ENCODE peak calls at places on chromosomes 1 and 21, in five cellular contexts. B, A, N, Q and U are unnamed samples.

GRCh38 chr1:86499987-86500593 is 31.4 kb downstream of the CLCA1 start:
- DNase-seq in B (no peak), A (peak), N (no peak), Q (peak), U (no peak)

GRCh38 chr1:39391741-39392679 is 99.4 kb upstream of the BMP8A start:
- DNase-seq in B (no peak), A (peak), N (no peak), Q (no peak), U (no peak)

GRCh38 chr1:198024782-198025181 is 107.6 kb downstream of the LHX9 start:
- DNase-seq in B (peak), A (peak), N (no peak), Q (no peak), U (no peak)

GRCh38 chr1:234170067-234170466 is 203.2 kb upstream of the COA6 start:
- DNase-seq in B (no peak), A (no peak), N (no peak), Q (no peak), U (no peak)

GRCh38 chr1:218600968-218601367 is 255.8 kb downstream of the TGFB2 start:
- DNase-seq in B (no peak), A (peak), N (no peak), Q (no peak), U (no peak)

GRCh38 chr1:186708578-186709203 is 28.5 kb upstream of the PTGS2 start:
- DNase-seq in B (no peak), A (peak), N (no peak), Q (no peak), U (no peak)

GRCh38 chr1:231395051-231395995 is 26.8 kb downstream of the EGLN1 start:
- DNase-seq in B (no peak), A (peak), N (no peak), Q (no peak), U (no peak)

GRCh38 chr21:46006547-46007497 is 25.3 kb downstream of the COL6A1 start:
- DNase-seq in B (peak), A (no peak), N (peak), Q (no peak), U (no peak)

GRCh38 chr1:14653461-14653960 is 55.0 kb downstream of the KAZN start:
- DNase-seq in B (no peak), A (peak), N (no peak), Q (no peak), U (no peak)

GRCh38 chr21:29187939-29188338 is 57.5 kb downstream of the MAP3K7CL start:
- DNase-seq in B (no peak), A (peak), N (no peak), Q (no peak), U (no peak)

GRCh38 chr21:26117972-26118367 is 52.6 kb downstream of the APP start:
- DNase-seq in B (no peak), A (no peak), N (no peak), Q (no peak), U (no peak)

GRCh38 chr1:230427477-230427876 is 1.3 kb upstream of the PGBD5 start:
- DNase-seq in B (no peak), A (no peak), N (no peak), Q (no peak), U (no peak)

GRCh38 chr1:161299347-161299746 is 10.4 kb downstream of the MPZ start:
- DNase-seq in B (no peak), A (no peak), N (no peak), Q (no peak), U (no peak)

GRCh38 chr21:35602811-35603210 is 457.5 kb downstream of the SETD4 start:
- DNase-seq in B (no peak), A (no peak), N (no peak), Q (no peak), U (no peak)

GRCh38 chr1:22826630-22827580 is 116.3 kb downstream of the EPHB2 start:
- DNase-seq in B (peak), A (no peak), N (no peak), Q (no peak), U (no peak)

GRCh38 chr1:201110138-201110537 is 2.1 kb downstream of the CACNA1S start:
- DNase-seq in B (no peak), A (no peak), N (no peak), Q (no peak), U (no peak)

GRCh38 chr1:24226754-24227153 is 39.7 kb upstream of the IFNLR1 start:
- DNase-seq in B (no peak), A (no peak), N (no peak), Q (no peak), U (no peak)

GRCh38 chr1:160789702-160790611 is 6.0 kb upstream of the LY9 start:
- DNase-seq in B (no peak), A (no peak), N (no peak), Q (no peak), U (no peak)

GRCh38 chr1:201311356-201312011 is 28.2 kb downstream of the PKP1 start:
- DNase-seq in B (no peak), A (peak), N (no peak), Q (no peak), U (no peak)

GRCh38 chr1:194959795-194960194 is 1648.4 kb downstream of the KCNT2 start:
- DNase-seq in B (no peak), A (no peak), N (no peak), Q (no peak), U (no peak)

GRCh38 chr1:67987046-67987799 is 63.2 kb downstream of the DIRAS3 start:
- DNase-seq in B (no peak), A (peak), N (no peak), Q (no peak), U (no peak)

GRCh38 chr1:28417441-28418277 is 48.1 kb downstream of the PHACTR4 start:
- DNase-seq in B (no peak), A (peak), N (no peak), Q (no peak), U (no peak)

GRCh38 chr1:218347713-218348627 is 2.8 kb downstream of the TGFB2 start:
- DNase-seq in B (no peak), A (peak), N (no peak), Q (no peak), U (no peak)

GRCh38 chr1:110583505-110583904 is 22.7 kb downstream of the KCNA2 start:
- DNase-seq in B (no peak), A (no peak), N (no peak), Q (no peak), U (no peak)

GRCh38 chr1:21852282-21853129 is 40.4 kb downstream of the LDLRAD2 start:
- DNase-seq in B (no peak), A (no peak), N (no peak), Q (no peak), U (no peak)

GRCh38 chr1:150961756-150962155 is 12.9 kb downstream of the CERS2 start:
- DNase-seq in B (no peak), A (no peak), N (no peak), Q (no peak), U (peak)

GRCh38 chr1:246703581-246703980 is 20.6 kb upstream of the SCCPDH start:
- DNase-seq in B (no peak), A (no peak), N (no peak), Q (no peak), U (no peak)

GRCh38 chr1:154913242-154913641 is 23.3 kb downstream of the PMVK start:
- DNase-seq in B (no peak), A (no peak), N (no peak), Q (no peak), U (no peak)

GRCh38 chr1:54996359-54996868 is 2.3 kb upstream of the BSND start:
- DNase-seq in B (peak), A (peak), N (peak), Q (peak), U (peak)

GRCh38 chr1:173477286-173478098 is at the start of gene PRDX6:
- DNase-seq in B (no peak), A (peak), N (peak), Q (no peak), U (peak)

GRCh38 chr1:147700042-147700711 is 29.9 kb upstream of the ACP6 start:
- DNase-seq in B (peak), A (peak), N (no peak), Q (peak), U (peak)

GRCh38 chr1:154549371-154549770 is 9.1 kb downstream of the UBE2Q1 start:
- DNase-seq in B (no peak), A (no peak), N (no peak), Q (no peak), U (no peak)

GRCh38 chr1:13624526-13624925 is 40.9 kb downstream of the PDPN start:
- DNase-seq in B (no peak), A (no peak), N (no peak), Q (no peak), U (no peak)

GRCh38 chr1:21623411-21623961 is 45.7 kb downstream of the RAP1GAP start:
- DNase-seq in B (no peak), A (no peak), N (no peak), Q (no peak), U (no peak)

GRCh38 chr1:91760487-91760886 is 125.5 kb downstream of the TGFBR3 start:
- DNase-seq in B (no peak), A (no peak), N (no peak), Q (no peak), U (no peak)

GRCh38 chr1:66444438-66445265 is 89.3 kb upstream of the SGIP1 start:
- DNase-seq in B (no peak), A (no peak), N (no peak), Q (no peak), U (no peak)

GRCh38 chr21:44850905-44851657 is 22.4 kb downstream of the PTTG1IP start:
- DNase-seq in B (no peak), A (no peak), N (peak), Q (no peak), U (no peak)

GRCh38 chr1:17861685-17862084 is 106.6 kb downstream of the ACTL8 start:
- DNase-seq in B (no peak), A (no peak), N (no peak), Q (peak), U (no peak)

GRCh38 chr1:157119008-157119407 is 19.2 kb downstream of the ETV3 start:
- DNase-seq in B (no peak), A (no peak), N (no peak), Q (no peak), U (peak)

GRCh38 chr1:64150266-64150665 is 53.2 kb upstream of the UBE2U start:
- DNase-seq in B (no peak), A (no peak), N (no peak), Q (no peak), U (no peak)
- TF ChIP-seq CTCF in B (no peak), A (no peak), N (no peak), Q (no peak), U (no peak)

DNA sequence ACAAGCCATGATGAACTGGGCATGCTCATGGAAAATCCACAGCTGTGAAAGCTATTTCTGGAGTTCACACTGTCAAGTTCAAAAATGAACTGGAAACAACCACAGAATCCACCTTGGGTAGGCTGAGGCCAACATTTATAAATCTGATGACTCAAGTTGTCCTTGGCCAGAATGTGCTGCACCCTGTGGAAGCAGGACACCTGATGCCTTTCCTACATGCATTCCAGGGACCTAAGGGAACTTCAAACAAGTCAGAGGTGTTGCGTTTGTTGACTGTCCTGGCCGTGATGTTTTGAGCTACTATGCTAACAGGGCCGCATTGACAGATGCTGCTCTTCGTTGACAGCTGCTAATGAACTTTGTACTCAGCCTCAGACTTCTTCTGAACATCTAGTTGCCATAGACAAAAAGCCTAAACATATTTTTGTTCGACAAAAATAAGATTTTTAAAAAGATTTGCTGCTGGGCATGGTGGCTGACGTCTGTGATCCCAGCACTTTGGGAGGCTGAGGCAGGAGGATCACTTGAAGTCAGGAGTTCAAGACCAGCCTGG is 127.9 kb upstream of the SLC45A1 start:
- DNase-seq in B (no peak), A (peak), N (no peak), Q (no peak), U (no peak)
- TF ChIP-seq CTCF in B (no peak), A (no peak), N (no peak), Q (no peak), U (no peak)

GRCh38 chr21:33270986-33271385 is 4.8 kb downstream of the IL10RB start:
- DNase-seq in B (no peak), A (no peak), N (no peak), Q (no peak), U (no peak)

GRCh38 chr21:33268392-33268735 is 2.2 kb downstream of the IL10RB start:
- DNase-seq in B (peak), A (no peak), N (no peak), Q (no peak), U (no peak)

GRCh38 chr21:33266784-33267135 is 593 bp downstream of the IL10RB start:
- DNase-seq in B (no peak), A (no peak), N (no peak), Q (no peak), U (no peak)

GRCh38 chr21:33267250-33267649 is 1.1 kb downstream of the IL10RB start:
- DNase-seq in B (no peak), A (no peak), N (no peak), Q (no peak), U (no peak)

GRCh38 chr21:33268736-33269441 is 2.7 kb downstream of the IL10RB start:
- DNase-seq in B (peak), A (peak), N (no peak), Q (no peak), U (no peak)
- TF ChIP-seq CTCF in B (no peak), A (no peak), N (no peak), Q (no peak), U (no peak)

GRCh38 chr1:238628130-238628529 is 737.4 kb upstream of the ZP4 start:
- DNase-seq in B (no peak), A (peak), N (no peak), Q (no peak), U (no peak)
- TF ChIP-seq CTCF in B (no peak), A (no peak), N (no peak), Q (no peak), U (no peak)

DNA sequence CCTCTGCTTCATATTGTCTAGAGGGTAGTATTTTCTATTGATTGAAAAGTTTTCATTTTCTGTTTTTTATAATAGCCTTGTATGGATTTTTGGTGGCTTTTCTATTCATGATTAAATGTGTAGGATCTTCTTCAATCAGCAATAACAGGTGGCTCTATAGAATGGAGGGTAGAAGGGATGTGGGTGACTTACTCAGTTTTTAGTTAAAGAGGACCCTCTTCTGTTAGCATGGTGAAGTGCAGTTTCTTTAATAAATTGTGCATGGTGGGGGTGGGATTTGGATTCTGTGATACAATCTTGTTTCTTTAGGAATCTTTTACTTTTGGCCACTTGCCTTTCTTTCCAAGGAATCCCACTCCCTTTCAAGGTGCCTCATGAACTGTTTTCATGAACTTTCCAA is 64.7 kb downstream of the SLC35A3 start:
- DNase-seq in B (no peak), A (peak), N (no peak), Q (peak), U (no peak)
- TF ChIP-seq CTCF in B (peak), A (peak), N (no peak), Q (peak), U (peak)

DNA sequence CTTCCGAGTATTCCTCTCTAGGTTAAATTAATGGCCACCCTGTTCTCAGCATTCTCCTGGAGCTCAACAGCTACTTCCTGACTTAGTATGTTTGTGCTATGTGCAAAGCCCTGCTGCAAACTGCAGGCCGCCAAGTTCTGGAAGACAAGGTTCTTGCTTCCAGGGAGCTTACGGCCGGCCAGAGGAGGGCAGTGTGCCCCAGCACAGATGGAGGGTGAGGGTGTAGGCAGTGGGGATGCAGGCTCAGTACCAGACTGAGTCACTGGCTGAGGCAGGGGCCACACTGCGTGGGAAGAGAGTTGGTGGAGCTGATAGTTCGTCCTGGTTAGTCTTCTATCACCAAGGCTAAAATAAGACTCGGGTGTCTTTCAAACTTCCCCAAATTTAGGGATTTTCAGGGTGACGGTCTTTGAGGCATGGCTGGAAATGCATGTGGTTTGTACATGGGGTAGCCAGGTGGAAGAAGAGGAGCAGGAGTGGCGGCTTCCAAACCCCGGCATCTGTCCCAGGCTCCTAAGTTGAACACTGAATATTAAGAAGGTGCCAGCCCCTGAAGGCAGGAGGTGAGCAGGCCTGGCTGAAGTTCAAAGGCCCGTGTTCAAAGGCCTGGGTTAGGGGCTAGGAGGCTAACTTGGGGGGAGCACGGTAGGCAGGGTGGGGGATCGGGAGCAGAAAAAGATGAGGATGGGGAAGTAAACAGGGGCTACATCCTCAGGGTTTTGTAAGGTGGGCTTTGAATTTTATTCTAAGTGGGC is 42.9 kb downstream of the ELK4 start:
- DNase-seq in B (peak), A (peak), N (no peak), Q (peak), U (no peak)
- TF ChIP-seq CTCF in B (peak), A (peak), N (no peak), Q (peak), U (peak)

GRCh38 chr1:241503444-241503843 is 16.1 kb downstream of the FH start:
- DNase-seq in B (no peak), A (no peak), N (no peak), Q (no peak), U (no peak)

GRCh38 chr1:241499910-241500309 is 19.6 kb downstream of the FH start:
- DNase-seq in B (peak), A (peak), N (no peak), Q (peak), U (no peak)
- TF ChIP-seq CTCF in B (peak), A (peak), N (no peak), Q (peak), U (peak)

DNA sequence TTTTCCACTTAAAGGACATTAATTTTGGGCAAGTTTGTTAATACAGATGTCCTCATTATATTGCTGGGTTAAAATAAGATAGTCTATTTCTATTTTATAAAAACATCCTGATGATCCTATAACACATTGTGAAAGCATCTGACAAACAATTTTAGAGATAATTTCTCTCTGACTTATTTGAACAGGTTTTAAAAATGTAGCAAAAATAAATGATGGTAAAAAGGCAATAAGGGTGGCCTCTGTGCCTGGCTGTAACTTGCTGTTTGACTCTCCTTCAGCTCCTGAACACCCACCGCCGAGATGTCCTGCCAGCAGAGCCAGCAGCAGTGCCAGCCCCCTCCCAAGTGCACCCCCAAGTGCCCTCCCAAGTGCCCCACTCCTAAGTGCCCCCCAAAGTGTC is at the start of gene LCE1A:
- DNase-seq in B (no peak), A (no peak), N (no peak), Q (no peak), U (no peak)
- TF ChIP-seq CTCF in B (no peak), A (no peak), N (no peak), Q (no peak), U (no peak)

GRCh38 chr21:39630827-39631226 is 18.1 kb downstream of the B3GALT5 start:
- DNase-seq in B (no peak), A (peak), N (no peak), Q (no peak), U (no peak)
- TF ChIP-seq CTCF in B (no peak), A (no peak), N (no peak), Q (no peak), U (peak)